ENCODE peak calls at places on chromosomes 6 and 20, in five cellular contexts. Y is GM12878, J is A549, H is SK-N-SH, L is IMR-90. W is an unnamed sample.

GRCh38 chr6:97632392-97632791 is 349.4 kb upstream of the MMS22L start:
- DNase-seq in Y (no peak), J (no peak), H (no peak), L (no peak), W (no peak)

GRCh38 chr20:18252597-18253451 is 35.5 kb upstream of the ZNF133 start:
- DNase-seq in Y (no peak), J (peak; percentile 79), H (no peak), L (no peak), W (no peak)

GRCh38 chr6:109793793-109794192 is 102.7 kb downstream of the FIG4 start:
- DNase-seq in Y (no peak), J (peak; percentile 55), H (no peak), L (peak; percentile 98), W (peak; percentile 16)

GRCh38 chr6:1524040-1524480 is 85.7 kb upstream of the FOXC1 start:
- DNase-seq in Y (no peak), J (peak; percentile 32), H (peak; percentile 84), L (peak; percentile 33), W (peak; percentile 76)

GRCh38 chr6:11700118-11700718 is 78.4 kb downstream of the ADTRP start:
- DNase-seq in Y (no peak), J (peak; percentile 26), H (peak; percentile 50), L (peak; percentile 73), W (peak; percentile 55)

GRCh38 chr6:36052092-36052491 is 24.5 kb downstream of the MAPK14 start:
- DNase-seq in Y (no peak), J (no peak), H (no peak), L (no peak), W (no peak)

GRCh38 chr6:36301781-36302180 is 31.9 kb downstream of the PNPLA1 start:
- DNase-seq in Y (no peak), J (no peak), H (no peak), L (peak; percentile 25), W (no peak)

GRCh38 chr6:112443666-112444065 is 96.5 kb downstream of the RFPL4B start:
- DNase-seq in Y (no peak), J (no peak), H (peak; percentile 1), L (peak; percentile 74), W (no peak)

GRCh38 chr6:113903666-113904330 is 46.7 kb downstream of the MARCKS start:
- DNase-seq in Y (no peak), J (no peak), H (no peak), L (peak; percentile 58), W (no peak)

GRCh38 chr6:163466839-163467390 is 52.4 kb downstream of the QKI start:
- DNase-seq in Y (no peak), J (no peak), H (no peak), L (no peak), W (no peak)

GRCh38 chr20:60256811-60257210 is 298.6 kb downstream of the CDH26 start:
- DNase-seq in Y (no peak), J (no peak), H (no peak), L (no peak), W (no peak)

GRCh38 chr20:60255426-60255825 is 297.2 kb downstream of the CDH26 start:
- DNase-seq in Y (no peak), J (no peak), H (peak; percentile 50), L (no peak), W (no peak)

GRCh38 chr20:60258255-60258863 is 300.1 kb downstream of the CDH26 start:
- DNase-seq in Y (no peak), J (no peak), H (no peak), L (no peak), W (no peak)

GRCh38 chr20:60255866-60256265 is 297.6 kb downstream of the CDH26 start:
- DNase-seq in Y (no peak), J (no peak), H (peak; percentile 12), L (peak; percentile 62), W (no peak)

GRCh38 chr20:60257671-60258070 is 299.4 kb downstream of the CDH26 start:
- DNase-seq in Y (no peak), J (no peak), H (no peak), L (no peak), W (no peak)
- TF ChIP-seq RCOR1 in Y (no peak), J (no peak), H (no peak), L (no peak), W (no peak)

GRCh38 chr6:57262901-57263694 is 41.0 kb upstream of the RAB23 start:
- DNase-seq in Y (no peak), J (no peak), H (no peak), L (peak; percentile 98), W (no peak)
- TF ChIP-seq RCOR1 in Y (no peak), J (no peak), H (no peak), L (no peak), W (no peak)

GRCh38 chr20:13735829-13736228 is 48.9 kb downstream of the ESF1 start:
- DNase-seq in Y (no peak), J (no peak), H (no peak), L (no peak), W (no peak)
- TF ChIP-seq RCOR1 in Y (no peak), J (no peak), H (no peak), L (no peak), W (no peak)

DNA sequence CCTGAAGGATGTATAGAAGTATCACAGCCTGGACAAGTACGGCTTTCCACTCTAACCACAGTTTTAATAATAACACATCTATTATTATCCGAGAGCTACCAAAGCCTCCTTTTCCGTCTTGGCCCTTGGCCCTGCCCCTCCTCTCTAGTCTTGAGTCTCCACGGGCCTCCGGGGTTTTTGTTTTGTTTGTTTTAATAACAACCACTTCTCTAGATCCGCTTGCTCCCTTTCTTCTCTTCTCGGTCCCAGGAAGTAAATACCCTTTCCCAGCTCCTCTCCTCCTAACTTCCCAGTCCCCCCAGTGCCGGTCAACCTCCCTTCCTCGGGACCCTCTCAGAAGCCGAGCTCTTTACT is 638 bp downstream of the LCA5 start:
- DNase-seq in Y (no peak), J (no peak), H (no peak), L (peak; percentile 31), W (peak; percentile 32)
- TF ChIP-seq RCOR1 in Y (no peak), J (no peak), H (no peak), L (no peak), W (no peak)

GRCh38 chr6:79718509-79719247 is 87.5 kb downstream of the SH3BGRL2 start:
- DNase-seq in Y (no peak), J (no peak), H (no peak), L (peak; percentile 11), W (no peak)
- TF ChIP-seq RCOR1 in Y (no peak), J (no peak), H (no peak), L (no peak), W (no peak)

GRCh38 chr6:31559958-31560696 is 12.0 kb upstream of the LTA start:
- DNase-seq in Y (peak; percentile 88), J (no peak), H (no peak), L (peak; percentile 52), W (peak; percentile 81)

GRCh38 chr6:31559606-31559957 is 12.2 kb downstream of the NFKBIL1 start:
- DNase-seq in Y (no peak), J (no peak), H (no peak), L (no peak), W (no peak)

GRCh38 chr6:31558318-31558625 is 10.9 kb downstream of the NFKBIL1 start:
- DNase-seq in Y (no peak), J (no peak), H (no peak), L (no peak), W (no peak)

GRCh38 chr6:31558631-31559500 is 11.5 kb downstream of the NFKBIL1 start:
- DNase-seq in Y (peak; percentile 87), J (no peak), H (no peak), L (no peak), W (peak; percentile 65)

DNA sequence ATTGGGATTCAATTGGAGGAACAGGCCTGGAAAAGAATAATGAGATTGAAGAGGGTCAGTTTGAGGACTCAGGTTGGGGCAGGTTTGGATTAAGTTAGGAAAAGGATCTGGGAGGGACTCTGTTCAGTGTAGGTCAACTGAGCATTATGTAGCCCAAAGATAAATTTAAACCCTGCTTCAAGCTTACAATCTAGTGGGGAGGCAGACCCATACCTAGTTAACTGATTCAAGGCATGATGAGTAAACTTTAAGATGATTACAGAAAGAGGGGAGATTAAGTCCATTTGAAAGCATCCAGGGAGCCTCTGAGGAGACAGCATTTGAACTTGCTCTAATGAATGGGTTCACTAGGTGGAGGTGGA is 11.4 kb upstream of the LTA start:
- DNase-seq in Y (no peak), J (no peak), H (no peak), L (no peak), W (no peak)
- TF ChIP-seq RCOR1 in Y (no peak), J (no peak), H (no peak), L (no peak), W (no peak)

GRCh38 chr6:18151801-18152200 is 3.1 kb downstream of the TPMT start:
- DNase-seq in Y (no peak), J (no peak), H (no peak), L (no peak), W (no peak)

GRCh38 chr6:18155273-18155863 is at the start of gene KDM1B:
- DNase-seq in Y (peak; percentile 86), J (peak; percentile 89), H (peak; percentile 100), L (peak; percentile 98), W (peak; percentile 100)

GRCh38 chr6:18153311-18153703 is 1.6 kb downstream of the TPMT start:
- DNase-seq in Y (no peak), J (no peak), H (no peak), L (no peak), W (no peak)

GRCh38 chr6:18155864-18156396 is 708 bp downstream of the KDM1B start:
- DNase-seq in Y (peak; percentile 55), J (peak; percentile 76), H (peak; percentile 57), L (peak; percentile 27), W (peak; percentile 82)

DNA sequence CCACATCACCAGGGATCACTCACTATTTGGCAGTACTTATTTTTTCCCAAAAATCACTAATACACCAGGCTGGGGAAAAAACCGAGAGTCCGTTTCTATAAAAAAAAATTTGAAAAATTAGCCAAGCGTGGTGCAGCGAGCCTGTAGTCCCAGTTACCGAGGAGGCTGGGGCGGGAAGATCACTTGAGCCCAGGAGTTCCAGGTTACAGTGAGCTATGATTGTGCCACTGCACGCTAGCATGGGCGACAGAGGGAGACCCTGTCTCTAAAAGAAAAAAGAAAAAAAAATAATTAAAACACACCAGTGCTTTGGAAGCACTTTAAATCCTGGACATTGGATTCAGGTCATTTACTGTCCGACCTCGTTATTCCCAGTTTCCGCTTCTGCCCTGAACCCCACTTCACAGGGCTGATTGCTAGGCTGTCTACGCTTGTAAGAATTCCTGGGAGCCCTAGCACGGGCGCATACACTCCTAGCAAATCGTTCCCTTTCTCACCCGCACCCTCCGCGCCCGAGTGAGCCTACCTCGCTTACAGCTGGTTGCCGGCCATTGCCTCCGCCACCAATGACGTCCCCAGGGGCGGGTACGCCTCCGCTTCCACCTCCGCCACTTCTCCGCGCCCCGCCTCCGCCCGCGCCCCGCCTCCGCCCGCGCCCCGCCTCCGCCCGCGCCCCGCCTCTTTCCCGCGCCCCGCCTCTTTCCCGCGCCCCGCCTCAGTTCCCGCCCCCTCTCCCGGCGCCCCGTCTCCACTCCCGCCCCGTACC is at the start of gene TPMT:
- DNase-seq in Y (no peak), J (peak; percentile 62), H (no peak), L (no peak), W (no peak)
- TF ChIP-seq RCOR1 in Y (no peak), J (no peak), H (no peak), L (no peak), W (no peak)

DNA sequence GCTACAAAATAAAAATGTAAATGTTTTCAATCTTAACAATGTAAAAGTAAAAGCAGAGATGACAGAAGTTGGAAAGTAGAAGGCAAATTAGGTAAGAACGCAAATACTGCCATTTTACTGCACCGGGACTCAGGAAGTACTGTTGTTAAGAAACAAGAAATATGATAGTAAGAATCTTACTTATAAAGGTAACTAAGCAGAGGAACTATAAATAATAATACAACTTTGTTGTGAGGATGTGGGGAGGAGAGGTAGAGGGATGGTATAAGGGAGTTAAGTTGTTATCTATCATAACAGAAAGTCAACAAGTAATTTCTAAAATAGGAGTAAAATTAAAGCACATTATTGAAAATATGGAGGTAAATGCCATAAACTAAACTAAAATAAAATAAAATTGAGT is 104.3 kb upstream of the MRPS10 start:
- DNase-seq in Y (no peak), J (no peak), H (no peak), L (no peak), W (no peak)
- TF ChIP-seq RCOR1 in Y (no peak), J (no peak), H (no peak), L (no peak), W (no peak)

W was measured in K562.